ENCODE peak calls at places on chromosomes 5 and 9, in five cellular contexts. One of them, this sample, is unnamed.

GRCh38 chr9:94175669-94176068 is 83.4 kb upstream of the ZNF169 start:
- DNase-seq in AG08395: no peak
- DNase-seq in stimulated activated CD8-positive, alpha-beta memory T cell treated with anti-CD3 and anti-CD28 coated beads, Interleukin-15, amount 100 ng/mL, for 4 hours: no peak
- DNase-seq in endothelial cell: no peak
- DNase-seq in stimulated activated CD4-positive, alpha-beta T cell treated with anti-CD3 and anti-CD28 coated beads, Interleukin-2, amount 100 ng/mL, for 48 hours: no peak
- DNase-seq in this sample: no peak

GRCh38 chr5:147223951-147224791 is 10.7 kb upstream of the STK32A start:
- DNase-seq in stimulated activated CD8-positive, alpha-beta memory T cell treated with anti-CD3 and anti-CD28 coated beads, Interleukin-15, amount 100 ng/mL, for 4 hours: no peak
- DNase-seq in AG08395: peak; percentile 66
- DNase-seq in stimulated activated CD4-positive, alpha-beta T cell treated with anti-CD3 and anti-CD28 coated beads, Interleukin-2, amount 100 ng/mL, for 48 hours: no peak
- DNase-seq in endothelial cell: peak; percentile 49
- DNase-seq in this sample: peak; percentile 83

GRCh38 chr5:82397741-82398320 is 119.7 kb upstream of the RPS23 start:
- DNase-seq in AG08395: no peak
- DNase-seq in endothelial cell: no peak
- DNase-seq in stimulated activated CD4-positive, alpha-beta T cell treated with anti-CD3 and anti-CD28 coated beads, Interleukin-2, amount 100 ng/mL, for 48 hours: no peak
- DNase-seq in stimulated activated CD8-positive, alpha-beta memory T cell treated with anti-CD3 and anti-CD28 coated beads, Interleukin-15, amount 100 ng/mL, for 4 hours: no peak
- DNase-seq in this sample: no peak

GRCh38 chr5:134100283-134101011 is 14.0 kb upstream of the TCF7 start:
- DNase-seq in AG08395: no peak
- DNase-seq in stimulated activated CD4-positive, alpha-beta T cell treated with anti-CD3 and anti-CD28 coated beads, Interleukin-2, amount 100 ng/mL, for 48 hours: peak; percentile 69
- DNase-seq in endothelial cell: no peak
- DNase-seq in stimulated activated CD8-positive, alpha-beta memory T cell treated with anti-CD3 and anti-CD28 coated beads, Interleukin-15, amount 100 ng/mL, for 4 hours: peak; percentile 63
- DNase-seq in this sample: peak; percentile 96

GRCh38 chr5:156051972-156052371 is 275.0 kb upstream of the SGCD start:
- DNase-seq in AG08395: no peak
- DNase-seq in stimulated activated CD4-positive, alpha-beta T cell treated with anti-CD3 and anti-CD28 coated beads, Interleukin-2, amount 100 ng/mL, for 48 hours: no peak
- DNase-seq in endothelial cell: no peak
- DNase-seq in stimulated activated CD8-positive, alpha-beta memory T cell treated with anti-CD3 and anti-CD28 coated beads, Interleukin-15, amount 100 ng/mL, for 4 hours: no peak
- DNase-seq in this sample: no peak

GRCh38 chr5:73638344-73639095 is 12.5 kb downstream of the ARHGEF28 start:
- DNase-seq in AG08395: no peak
- DNase-seq in stimulated activated CD8-positive, alpha-beta memory T cell treated with anti-CD3 and anti-CD28 coated beads, Interleukin-15, amount 100 ng/mL, for 4 hours: no peak
- DNase-seq in endothelial cell: no peak
- DNase-seq in stimulated activated CD4-positive, alpha-beta T cell treated with anti-CD3 and anti-CD28 coated beads, Interleukin-2, amount 100 ng/mL, for 48 hours: no peak
- DNase-seq in this sample: no peak

GRCh38 chr9:129550199-129550839 is 70.6 kb downstream of the C9orf50 start:
- DNase-seq in stimulated activated CD8-positive, alpha-beta memory T cell treated with anti-CD3 and anti-CD28 coated beads, Interleukin-15, amount 100 ng/mL, for 4 hours: no peak
- DNase-seq in AG08395: peak; percentile 83
- DNase-seq in endothelial cell: peak; percentile 56
- DNase-seq in stimulated activated CD4-positive, alpha-beta T cell treated with anti-CD3 and anti-CD28 coated beads, Interleukin-2, amount 100 ng/mL, for 48 hours: no peak
- DNase-seq in this sample: peak; percentile 95

GRCh38 chr9:113154936-113155335 is 4.1 kb downstream of the SLC31A2 start:
- DNase-seq in stimulated activated CD8-positive, alpha-beta memory T cell treated with anti-CD3 and anti-CD28 coated beads, Interleukin-15, amount 100 ng/mL, for 4 hours: no peak
- DNase-seq in stimulated activated CD4-positive, alpha-beta T cell treated with anti-CD3 and anti-CD28 coated beads, Interleukin-2, amount 100 ng/mL, for 48 hours: no peak
- DNase-seq in endothelial cell: no peak
- DNase-seq in AG08395: no peak
- DNase-seq in this sample: no peak

GRCh38 chr9:112006361-112007020 is 109.9 kb downstream of the UGCG start:
- DNase-seq in stimulated activated CD4-positive, alpha-beta T cell treated with anti-CD3 and anti-CD28 coated beads, Interleukin-2, amount 100 ng/mL, for 48 hours: no peak
- DNase-seq in endothelial cell: no peak
- DNase-seq in stimulated activated CD8-positive, alpha-beta memory T cell treated with anti-CD3 and anti-CD28 coated beads, Interleukin-15, amount 100 ng/mL, for 4 hours: no peak
- DNase-seq in AG08395: no peak
- DNase-seq in this sample: no peak

GRCh38 chr9:6945871-6946270 is 188.1 kb downstream of the KDM4C start:
- DNase-seq in stimulated activated CD4-positive, alpha-beta T cell treated with anti-CD3 and anti-CD28 coated beads, Interleukin-2, amount 100 ng/mL, for 48 hours: no peak
- DNase-seq in AG08395: no peak
- DNase-seq in stimulated activated CD8-positive, alpha-beta memory T cell treated with anti-CD3 and anti-CD28 coated beads, Interleukin-15, amount 100 ng/mL, for 4 hours: no peak
- DNase-seq in endothelial cell: no peak
- DNase-seq in this sample: no peak

GRCh38 chr9:93896093-93896492 is 59.1 kb downstream of the BARX1 start:
- DNase-seq in stimulated activated CD8-positive, alpha-beta memory T cell treated with anti-CD3 and anti-CD28 coated beads, Interleukin-15, amount 100 ng/mL, for 4 hours: no peak
- DNase-seq in endothelial cell: no peak
- DNase-seq in AG08395: no peak
- DNase-seq in stimulated activated CD4-positive, alpha-beta T cell treated with anti-CD3 and anti-CD28 coated beads, Interleukin-2, amount 100 ng/mL, for 48 hours: no peak
- DNase-seq in this sample: peak; percentile 36

GRCh38 chr9:35277171-35277520 is 115.3 kb downstream of the UNC13B start:
- DNase-seq in endothelial cell: no peak
- DNase-seq in stimulated activated CD8-positive, alpha-beta memory T cell treated with anti-CD3 and anti-CD28 coated beads, Interleukin-15, amount 100 ng/mL, for 4 hours: no peak
- DNase-seq in AG08395: no peak
- DNase-seq in stimulated activated CD4-positive, alpha-beta T cell treated with anti-CD3 and anti-CD28 coated beads, Interleukin-2, amount 100 ng/mL, for 48 hours: no peak
- DNase-seq in this sample: no peak

GRCh38 chr5:173902743-173903142 is 14.6 kb downstream of the CPEB4 start:
- DNase-seq in stimulated activated CD4-positive, alpha-beta T cell treated with anti-CD3 and anti-CD28 coated beads, Interleukin-2, amount 100 ng/mL, for 48 hours: no peak
- DNase-seq in stimulated activated CD8-positive, alpha-beta memory T cell treated with anti-CD3 and anti-CD28 coated beads, Interleukin-15, amount 100 ng/mL, for 4 hours: no peak
- DNase-seq in endothelial cell: no peak
- DNase-seq in AG08395: no peak
- DNase-seq in this sample: no peak

GRCh38 chr5:83430130-83431010 is 41.2 kb upstream of the VCAN start:
- DNase-seq in AG08395: peak; percentile 54
- DNase-seq in stimulated activated CD4-positive, alpha-beta T cell treated with anti-CD3 and anti-CD28 coated beads, Interleukin-2, amount 100 ng/mL, for 48 hours: peak; percentile 42
- DNase-seq in endothelial cell: peak; percentile 74
- DNase-seq in stimulated activated CD8-positive, alpha-beta memory T cell treated with anti-CD3 and anti-CD28 coated beads, Interleukin-15, amount 100 ng/mL, for 4 hours: no peak
- DNase-seq in this sample: peak; percentile 66

GRCh38 chr5:33854733-33855151 is 37.0 kb downstream of the ADAMTS12 start:
- DNase-seq in AG08395: no peak
- DNase-seq in stimulated activated CD8-positive, alpha-beta memory T cell treated with anti-CD3 and anti-CD28 coated beads, Interleukin-15, amount 100 ng/mL, for 4 hours: no peak
- DNase-seq in endothelial cell: no peak
- DNase-seq in stimulated activated CD4-positive, alpha-beta T cell treated with anti-CD3 and anti-CD28 coated beads, Interleukin-2, amount 100 ng/mL, for 48 hours: no peak
- DNase-seq in this sample: peak; percentile 37

GRCh38 chr5:152306386-152306785 is 98.7 kb downstream of the NMUR2 start:
- DNase-seq in AG08395: no peak
- DNase-seq in stimulated activated CD4-positive, alpha-beta T cell treated with anti-CD3 and anti-CD28 coated beads, Interleukin-2, amount 100 ng/mL, for 48 hours: no peak
- DNase-seq in endothelial cell: no peak
- DNase-seq in stimulated activated CD8-positive, alpha-beta memory T cell treated with anti-CD3 and anti-CD28 coated beads, Interleukin-15, amount 100 ng/mL, for 4 hours: no peak
- DNase-seq in this sample: no peak

GRCh38 chr9:12708562-12709298 is 15.5 kb downstream of the TYRP1 start:
- DNase-seq in AG08395: no peak
- DNase-seq in stimulated activated CD4-positive, alpha-beta T cell treated with anti-CD3 and anti-CD28 coated beads, Interleukin-2, amount 100 ng/mL, for 48 hours: no peak
- DNase-seq in endothelial cell: no peak
- DNase-seq in stimulated activated CD8-positive, alpha-beta memory T cell treated with anti-CD3 and anti-CD28 coated beads, Interleukin-15, amount 100 ng/mL, for 4 hours: no peak
- DNase-seq in this sample: no peak

GRCh38 chr5:123517479-123517878 is 5.5 kb downstream of the CSNK1G3 start:
- DNase-seq in endothelial cell: no peak
- DNase-seq in stimulated activated CD8-positive, alpha-beta memory T cell treated with anti-CD3 and anti-CD28 coated beads, Interleukin-15, amount 100 ng/mL, for 4 hours: no peak
- DNase-seq in AG08395: no peak
- DNase-seq in stimulated activated CD4-positive, alpha-beta T cell treated with anti-CD3 and anti-CD28 coated beads, Interleukin-2, amount 100 ng/mL, for 48 hours: no peak
- DNase-seq in this sample: no peak

GRCh38 chr5:17234384-17234783 is 17.0 kb downstream of the BASP1 start:
- DNase-seq in AG08395: no peak
- DNase-seq in stimulated activated CD8-positive, alpha-beta memory T cell treated with anti-CD3 and anti-CD28 coated beads, Interleukin-15, amount 100 ng/mL, for 4 hours: no peak
- DNase-seq in endothelial cell: no peak
- DNase-seq in stimulated activated CD4-positive, alpha-beta T cell treated with anti-CD3 and anti-CD28 coated beads, Interleukin-2, amount 100 ng/mL, for 48 hours: no peak
- DNase-seq in this sample: no peak

GRCh38 chr5:67880876-67881275 is 334.7 kb upstream of the PIK3R1 start:
- DNase-seq in stimulated activated CD4-positive, alpha-beta T cell treated with anti-CD3 and anti-CD28 coated beads, Interleukin-2, amount 100 ng/mL, for 48 hours: no peak
- DNase-seq in stimulated activated CD8-positive, alpha-beta memory T cell treated with anti-CD3 and anti-CD28 coated beads, Interleukin-15, amount 100 ng/mL, for 4 hours: no peak
- DNase-seq in AG08395: no peak
- DNase-seq in endothelial cell: no peak
- DNase-seq in this sample: no peak

This sample was measured in osteoblast.